ENCODE peak calls at places on chromosome 15, in four cellular contexts. One of them, this sample, is unnamed.

GRCh38 chr15:57962887-57963286 is 102.6 kb downstream of the ALDH1A2 start:
- DNase-seq in lower leg skin: no peak
- DNase-seq in brain microvascular endothelial cell: no peak
- DNase-seq in GM20000: no peak
- DNase-seq in this sample: no peak

GRCh38 chr15:96737408-96737807 is 406.9 kb downstream of the NR2F2 start:
- DNase-seq in lower leg skin: no peak
- DNase-seq in GM20000: no peak
- DNase-seq in brain microvascular endothelial cell: peak
- DNase-seq in this sample: no peak

GRCh38 chr15:42184313-42184712 is 23.8 kb downstream of the VPS39 start:
- DNase-seq in lower leg skin: no peak
- DNase-seq in GM20000: no peak
- DNase-seq in brain microvascular endothelial cell: no peak
- DNase-seq in this sample: no peak

GRCh38 chr15:64693134-64693533 is 82.3 kb downstream of the RBPMS2 start:
- DNase-seq in brain microvascular endothelial cell: peak
- DNase-seq in lower leg skin: no peak
- DNase-seq in GM20000: no peak
- DNase-seq in this sample: peak

GRCh38 chr15:76064375-76064774 is 4.6 kb downstream of the TMEM266 start:
- DNase-seq in brain microvascular endothelial cell: no peak
- DNase-seq in lower leg skin: no peak
- DNase-seq in GM20000: no peak
- DNase-seq in this sample: no peak

GRCh38 chr15:55742927-55743614 is at the start of gene PRTG:
- DNase-seq in GM20000: peak
- DNase-seq in brain microvascular endothelial cell: peak
- DNase-seq in lower leg skin: no peak
- DNase-seq in this sample: peak

GRCh38 chr15:93831641-93832040 is 399.7 kb upstream of the MCTP2 start:
- DNase-seq in brain microvascular endothelial cell: no peak
- DNase-seq in GM20000: no peak
- DNase-seq in lower leg skin: no peak
- DNase-seq in this sample: no peak

GRCh38 chr15:59699810-59700431 is 10.8 kb upstream of the BNIP2 start:
- DNase-seq in lower leg skin: no peak
- DNase-seq in GM20000: no peak
- DNase-seq in brain microvascular endothelial cell: no peak
- DNase-seq in this sample: no peak

GRCh38 chr15:25391971-25392733 is 46.7 kb downstream of the UBE3A start:
- DNase-seq in lower leg skin: no peak
- DNase-seq in GM20000: no peak
- DNase-seq in brain microvascular endothelial cell: peak
- DNase-seq in this sample: peak

GRCh38 chr15:58551764-58552504 is 120.1 kb downstream of the LIPC start:
- DNase-seq in lower leg skin: peak
- DNase-seq in brain microvascular endothelial cell: peak
- DNase-seq in GM20000: no peak
- DNase-seq in this sample: peak

GRCh38 chr15:46660096-46660842 is 1025.4 kb downstream of the SQOR start:
- DNase-seq in lower leg skin: no peak
- DNase-seq in GM20000: no peak
- DNase-seq in brain microvascular endothelial cell: no peak
- DNase-seq in this sample: no peak

GRCh38 chr15:50377867-50378751 is 23.1 kb upstream of the GABPB1 start:
- DNase-seq in lower leg skin: no peak
- DNase-seq in brain microvascular endothelial cell: no peak
- DNase-seq in GM20000: peak
- DNase-seq in this sample: no peak

GRCh38 chr15:62119224-62119925 is 45.7 kb downstream of the C2CD4B start:
- DNase-seq in brain microvascular endothelial cell: peak
- DNase-seq in lower leg skin: no peak
- DNase-seq in GM20000: no peak
- DNase-seq in this sample: peak